ENCODE peak calls at places on chromosomes 6 and 20, in nine cellular contexts. M is OCI-LY7, E is tibial artery, G is A549, F is kidney, U is cardiac muscle cell, P is uterus, O is H9, V is ovary. T is an unnamed sample.

GRCh38 chr20:58720890-58721289 is 28.3 kb downstream of the NPEPL1 start:
- DNase-seq in M (no peak), E (no peak), G (no peak), F (no peak), U (no peak), P (no peak), O (no peak), V (no peak), T (no peak)

GRCh38 chr20:48826883-48827771 is 672 bp downstream of the PREX1 start:
- DNase-seq in M (peak; percentile 67), E (no peak), G (no peak), F (peak; percentile 83), U (peak; percentile 27), P (no peak), O (peak; percentile 54), V (no peak), T (peak; percentile 39)

GRCh38 chr20:61082700-61083099 is 169.4 kb upstream of the CDH4 start:
- DNase-seq in M (no peak), E (no peak), G (no peak), F (no peak), U (no peak), P (no peak), O (no peak), V (no peak), T (no peak)

GRCh38 chr6:2054516-2055067 is 190.8 kb downstream of the GMDS start:
- DNase-seq in M (no peak), E (no peak), G (no peak), F (no peak), U (no peak), P (no peak), O (no peak), V (no peak), T (no peak)

GRCh38 chr20:1567392-1568165 is 10.1 kb upstream of the SIRPD start:
- DNase-seq in M (no peak), E (no peak), G (no peak), F (no peak), U (peak; percentile 33), P (no peak), O (no peak), V (no peak), T (no peak)

GRCh38 chr6:33142501-33142900 is 49.8 kb downstream of the COL11A2 start:
- DNase-seq in M (no peak), E (no peak), G (no peak), F (no peak), U (no peak), P (no peak), O (no peak), V (no peak), T (no peak)

GRCh38 chr20:20614391-20614790 is 98.1 kb downstream of the RALGAPA2 start:
- DNase-seq in M (no peak), E (no peak), G (no peak), F (no peak), U (no peak), P (no peak), O (no peak), V (no peak), T (no peak)

GRCh38 chr20:4820833-4821518 is 99.3 kb downstream of the PRND start:
- DNase-seq in M (no peak), E (peak; percentile 63), G (peak; percentile 41), F (peak; percentile 58), U (peak; percentile 76), P (peak; percentile 74), O (no peak), V (peak; percentile 43), T (peak; percentile 18)

GRCh38 chr6:31186052-31186734 is 15.7 kb upstream of the POU5F1 start:
- DNase-seq in M (no peak), E (peak; percentile 91), G (no peak), F (peak; percentile 95), U (no peak), P (no peak), O (no peak), V (no peak), T (peak; percentile 31)

GRCh38 chr20:15902493-15902892 is 670.8 kb downstream of the KIF16B start:
- DNase-seq in M (peak; percentile 38), E (no peak), G (no peak), F (peak; percentile 41), U (no peak), P (no peak), O (peak; percentile 63), V (no peak), T (no peak)

GRCh38 chr6:140445474-140446004 is 1071.1 kb upstream of the CITED2 start:
- DNase-seq in M (no peak), E (no peak), G (no peak), F (no peak), U (peak; percentile 76), P (no peak), O (no peak), V (no peak), T (no peak)

GRCh38 chr20:46820682-46821081 is 74.0 kb upstream of the EYA2 start:
- DNase-seq in M (no peak), E (no peak), G (no peak), F (no peak), U (no peak), P (no peak), O (no peak), V (no peak), T (no peak)

GRCh38 chr6:144922120-144922722 is 637.1 kb downstream of the UTRN start:
- DNase-seq in M (no peak), E (no peak), G (no peak), F (no peak), U (peak; percentile 19), P (no peak), O (no peak), V (no peak), T (no peak)

GRCh38 chr20:18805881-18806280 is 7.7 kb upstream of the SCP2D1 start:
- DNase-seq in M (no peak), E (no peak), G (no peak), F (no peak), U (no peak), P (no peak), O (no peak), V (no peak), T (no peak)

GRCh38 chr6:38391909-38392614 is 247.7 kb downstream of the BTBD9 start:
- DNase-seq in M (no peak), E (no peak), G (no peak), F (no peak), U (peak; percentile 22), P (no peak), O (no peak), V (no peak), T (no peak)

DNA sequence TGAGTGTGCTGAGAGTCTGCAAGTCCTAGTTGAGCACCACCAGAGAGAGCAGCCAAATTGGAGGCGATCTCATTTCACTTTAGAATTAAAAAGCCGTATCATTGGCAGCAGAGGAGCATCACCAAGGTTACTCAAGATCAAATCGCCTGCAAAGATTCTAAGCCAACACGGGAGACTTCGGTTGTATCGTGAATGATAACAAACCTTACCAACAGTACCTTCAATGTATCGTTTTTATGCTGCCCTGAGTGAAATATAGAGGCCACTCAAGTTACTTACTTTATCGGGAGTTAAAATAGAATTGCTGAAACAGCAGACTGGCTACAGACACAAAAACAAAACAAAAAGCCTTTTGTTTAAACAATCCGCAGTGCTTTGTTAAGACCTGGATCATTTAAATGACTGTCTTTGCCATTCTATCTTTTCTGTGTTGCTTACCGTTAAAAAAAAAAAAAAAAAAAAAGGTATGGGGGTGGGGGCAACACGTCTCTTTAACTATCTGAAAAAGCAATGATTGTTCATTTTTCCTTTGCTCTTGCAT is 14.2 kb downstream of the NHSL1 start:
- DNase-seq in M (no peak), E (no peak), G (no peak), F (no peak), U (peak; percentile 36), P (no peak), O (no peak), V (no peak), T (peak; percentile 44)
- H3K27ac ChIP-seq in M (no peak overlapping the region), E (no peak overlapping the region), G (no peak overlapping the region), F (no peak overlapping the region), U (no peak overlapping the region), P (no peak overlapping the region), O (peak overlapping the region; percentile 90), V (no peak overlapping the region), T (peak overlapping the region; percentile 57)

GRCh38 chr20:38113401-38114325 is 51.4 kb downstream of the TGM2 start:
- DNase-seq in M (peak; percentile 21), E (no peak), G (no peak), F (no peak), U (peak; percentile 57), P (no peak), O (peak; percentile 79), V (no peak), T (no peak)
- TF ChIP-seq CTCF in M (peak; percentile 65), E (no peak), G (peak; percentile 35), F (peak; percentile 41), U (peak; percentile 41), P (no peak), O (peak; percentile 77), V (no peak), T (no peak)

GRCh38 chr6:143595256-143596036 is 82.3 kb upstream of the PHACTR2 start:
- DNase-seq in M (no peak), E (no peak), G (no peak), F (no peak), U (no peak), P (no peak), O (no peak), V (no peak), T (no peak)
- H3K27ac ChIP-seq in M (no peak overlapping the region), E (no peak overlapping the region), G (no peak overlapping the region), F (no peak overlapping the region), U (no peak overlapping the region), P (peak overlapping the region; percentile 62), O (no peak overlapping the region), V (no peak overlapping the region), T (peak overlapping the region; percentile 81)

GRCh38 chr6:11331136-11331535 is 98.7 kb upstream of the NEDD9 start:
- DNase-seq in M (no peak), E (no peak), G (no peak), F (no peak), U (no peak), P (no peak), O (no peak), V (no peak), T (no peak)

GRCh38 chr6:11325431-11325830 is 93.0 kb upstream of the NEDD9 start:
- DNase-seq in M (no peak), E (no peak), G (no peak), F (no peak), U (no peak), P (no peak), O (no peak), V (no peak), T (no peak)

GRCh38 chr6:11332463-11332862 is 100.0 kb upstream of the NEDD9 start:
- DNase-seq in M (no peak), E (no peak), G (no peak), F (no peak), U (no peak), P (no peak), O (no peak), V (no peak), T (no peak)

GRCh38 chr6:11329841-11330765 is 97.6 kb upstream of the NEDD9 start:
- DNase-seq in M (no peak), E (no peak), G (no peak), F (no peak), U (no peak), P (no peak), O (no peak), V (no peak), T (no peak)

DNA sequence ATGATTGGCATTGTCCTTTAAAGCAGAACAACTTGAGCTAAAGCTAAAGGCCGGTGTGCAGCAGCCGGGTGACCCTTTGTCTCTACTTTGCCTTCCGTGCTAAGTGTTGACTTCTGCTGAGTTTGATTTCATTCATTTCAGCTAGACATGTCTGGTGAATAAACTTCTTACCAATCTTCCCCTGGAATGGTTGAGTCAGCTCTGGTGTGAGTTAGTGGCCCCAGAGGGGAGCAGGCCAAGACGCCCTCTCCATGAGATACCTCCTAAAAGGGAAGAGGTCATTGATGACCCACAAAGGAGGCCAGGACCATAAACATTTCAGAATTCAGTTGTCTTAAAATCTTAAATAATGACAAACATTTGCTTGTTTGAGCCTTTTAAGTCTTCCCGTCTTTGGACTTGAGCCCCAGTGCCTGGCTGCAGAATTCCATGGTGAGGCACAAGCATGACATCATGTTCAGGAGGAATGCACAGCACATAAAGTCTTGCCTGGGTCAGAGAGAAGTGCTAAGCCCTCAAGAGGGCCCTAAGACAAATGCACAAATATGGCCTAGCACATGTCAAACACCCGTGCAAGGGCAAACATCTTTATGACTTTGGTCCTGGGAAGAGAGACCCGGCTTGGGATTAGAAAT is 96.3 kb upstream of the NEDD9 start:
- DNase-seq in M (no peak), E (no peak), G (no peak), F (no peak), U (peak; percentile 27), P (no peak), O (no peak), V (no peak), T (no peak)
- TF ChIP-seq CTCF in M (no peak), E (no peak), G (no peak), F (no peak), U (no peak), P (no peak), O (no peak), V (no peak), T (no peak)

T was measured in thyroid gland.